ENCODE peak calls at places on chromosomes 5 and 9, in ten cellular contexts. One of them, this sample, is unnamed.

GRCh38 chr9:126677188-126678084 is 63.7 kb downstream of the LMX1B start:
- DNase-seq in COLO829: no peak
- DNase-seq in NCI-H1417: no peak
- DNase-seq in NCI-H1930: no peak
- DNase-seq in ecto neural progenitor cell: no peak
- DNase-seq in Caki2: no peak
- DNase-seq in anterior cingulate cortex: no peak
- DNase-seq in effector memory CD4-positive, alpha-beta T cell: no peak
- DNase-seq in T-helper 17 cell: no peak
- DNase-seq in mammary epithelial cell: no peak
- DNase-seq in this sample: no peak

GRCh38 chr5:142886211-142886610 is 116.0 kb downstream of the ARHGAP26 start:
- DNase-seq in COLO829: no peak
- DNase-seq in NCI-H1417: no peak
- DNase-seq in NCI-H1930: no peak
- DNase-seq in ecto neural progenitor cell: no peak
- DNase-seq in Caki2: no peak
- DNase-seq in anterior cingulate cortex: no peak
- DNase-seq in effector memory CD4-positive, alpha-beta T cell: no peak
- DNase-seq in T-helper 17 cell: no peak
- DNase-seq in mammary epithelial cell: no peak
- DNase-seq in this sample: no peak

GRCh38 chr5:43204958-43205357 is 12.9 kb downstream of the NIM1K start:
- DNase-seq in COLO829: no peak
- DNase-seq in NCI-H1417: no peak
- DNase-seq in NCI-H1930: no peak
- DNase-seq in ecto neural progenitor cell: no peak
- DNase-seq in Caki2: no peak
- DNase-seq in anterior cingulate cortex: no peak
- DNase-seq in effector memory CD4-positive, alpha-beta T cell: no peak
- DNase-seq in T-helper 17 cell: no peak
- DNase-seq in mammary epithelial cell: no peak
- DNase-seq in this sample: no peak

GRCh38 chr5:94830520-94830919 is 212.1 kb downstream of the SLF1 start:
- DNase-seq in COLO829: peak
- DNase-seq in NCI-H1417: no peak
- DNase-seq in NCI-H1930: no peak
- DNase-seq in ecto neural progenitor cell: no peak
- DNase-seq in Caki2: no peak
- DNase-seq in anterior cingulate cortex: no peak
- DNase-seq in effector memory CD4-positive, alpha-beta T cell: no peak
- DNase-seq in T-helper 17 cell: no peak
- DNase-seq in mammary epithelial cell: peak
- DNase-seq in this sample: no peak

GRCh38 chr5:133456933-133457402 is 155.4 kb downstream of the FSTL4 start:
- DNase-seq in COLO829: no peak
- DNase-seq in NCI-H1417: no peak
- DNase-seq in NCI-H1930: no peak
- DNase-seq in ecto neural progenitor cell: no peak
- DNase-seq in Caki2: no peak
- DNase-seq in anterior cingulate cortex: no peak
- DNase-seq in effector memory CD4-positive, alpha-beta T cell: no peak
- DNase-seq in T-helper 17 cell: no peak
- DNase-seq in mammary epithelial cell: peak
- DNase-seq in this sample: no peak

GRCh38 chr5:147539053-147539452 is 29.2 kb upstream of the DPYSL3 start:
- DNase-seq in COLO829: no peak
- DNase-seq in NCI-H1417: no peak
- DNase-seq in NCI-H1930: no peak
- DNase-seq in ecto neural progenitor cell: no peak
- DNase-seq in Caki2: peak
- DNase-seq in anterior cingulate cortex: no peak
- DNase-seq in effector memory CD4-positive, alpha-beta T cell: no peak
- DNase-seq in T-helper 17 cell: no peak
- DNase-seq in mammary epithelial cell: peak
- DNase-seq in this sample: no peak

GRCh38 chr5:55650391-55650790 is 61.7 kb downstream of the SLC38A9 start:
- DNase-seq in COLO829: no peak
- DNase-seq in NCI-H1417: no peak
- DNase-seq in NCI-H1930: no peak
- DNase-seq in ecto neural progenitor cell: no peak
- DNase-seq in Caki2: no peak
- DNase-seq in anterior cingulate cortex: no peak
- DNase-seq in effector memory CD4-positive, alpha-beta T cell: no peak
- DNase-seq in T-helper 17 cell: no peak
- DNase-seq in mammary epithelial cell: peak
- DNase-seq in this sample: no peak

GRCh38 chr9:92424340-92424739 is at the start of gene OMD:
- DNase-seq in COLO829: no peak
- DNase-seq in NCI-H1417: no peak
- DNase-seq in NCI-H1930: no peak
- DNase-seq in ecto neural progenitor cell: no peak
- DNase-seq in Caki2: no peak
- DNase-seq in anterior cingulate cortex: no peak
- DNase-seq in effector memory CD4-positive, alpha-beta T cell: no peak
- DNase-seq in T-helper 17 cell: no peak
- DNase-seq in mammary epithelial cell: no peak
- DNase-seq in this sample: no peak

GRCh38 chr5:147887026-147887627 is 8.6 kb downstream of the SCGB3A2 start:
- DNase-seq in COLO829: peak
- DNase-seq in NCI-H1417: peak
- DNase-seq in NCI-H1930: no peak
- DNase-seq in ecto neural progenitor cell: no peak
- DNase-seq in Caki2: peak
- DNase-seq in anterior cingulate cortex: no peak
- DNase-seq in effector memory CD4-positive, alpha-beta T cell: no peak
- DNase-seq in T-helper 17 cell: no peak
- DNase-seq in mammary epithelial cell: peak
- DNase-seq in this sample: no peak

GRCh38 chr5:160293901-160294561 is 18.3 kb downstream of the CCNJL start:
- DNase-seq in COLO829: no peak
- DNase-seq in NCI-H1417: no peak
- DNase-seq in NCI-H1930: no peak
- DNase-seq in ecto neural progenitor cell: no peak
- DNase-seq in Caki2: no peak
- DNase-seq in anterior cingulate cortex: no peak
- DNase-seq in effector memory CD4-positive, alpha-beta T cell: no peak
- DNase-seq in T-helper 17 cell: no peak
- DNase-seq in mammary epithelial cell: peak
- DNase-seq in this sample: no peak

GRCh38 chr5:132053483-132053882 is 7.0 kb upstream of the IL3 start:
- DNase-seq in COLO829: no peak
- DNase-seq in NCI-H1417: no peak
- DNase-seq in NCI-H1930: no peak
- DNase-seq in ecto neural progenitor cell: peak
- DNase-seq in Caki2: no peak
- DNase-seq in anterior cingulate cortex: no peak
- DNase-seq in effector memory CD4-positive, alpha-beta T cell: no peak
- DNase-seq in T-helper 17 cell: no peak
- DNase-seq in mammary epithelial cell: no peak
- DNase-seq in this sample: no peak

GRCh38 chr5:122062205-122062604 is 15.9 kb downstream of the LOX start:
- DNase-seq in COLO829: no peak
- DNase-seq in NCI-H1417: no peak
- DNase-seq in NCI-H1930: no peak
- DNase-seq in ecto neural progenitor cell: no peak
- DNase-seq in Caki2: no peak
- DNase-seq in anterior cingulate cortex: no peak
- DNase-seq in effector memory CD4-positive, alpha-beta T cell: no peak
- DNase-seq in T-helper 17 cell: no peak
- DNase-seq in mammary epithelial cell: peak
- DNase-seq in this sample: no peak

GRCh38 chr5:177505075-177505474 is 4.6 kb downstream of the DOK3 start:
- DNase-seq in COLO829: no peak
- DNase-seq in NCI-H1417: no peak
- DNase-seq in NCI-H1930: no peak
- DNase-seq in ecto neural progenitor cell: no peak
- DNase-seq in Caki2: no peak
- DNase-seq in anterior cingulate cortex: no peak
- DNase-seq in effector memory CD4-positive, alpha-beta T cell: no peak
- DNase-seq in T-helper 17 cell: no peak
- DNase-seq in mammary epithelial cell: no peak
- DNase-seq in this sample: no peak

GRCh38 chr5:132592521-132592920 is 35.7 kb downstream of the RAD50 start:
- DNase-seq in COLO829: no peak
- DNase-seq in NCI-H1417: no peak
- DNase-seq in NCI-H1930: no peak
- DNase-seq in ecto neural progenitor cell: no peak
- DNase-seq in Caki2: no peak
- DNase-seq in anterior cingulate cortex: no peak
- DNase-seq in effector memory CD4-positive, alpha-beta T cell: no peak
- DNase-seq in T-helper 17 cell: no peak
- DNase-seq in mammary epithelial cell: peak
- DNase-seq in this sample: no peak

GRCh38 chr9:11206925-11207324 is 594.1 kb upstream of the PTPRD start:
- DNase-seq in COLO829: no peak
- DNase-seq in NCI-H1417: no peak
- DNase-seq in NCI-H1930: no peak
- DNase-seq in ecto neural progenitor cell: no peak
- DNase-seq in Caki2: no peak
- DNase-seq in anterior cingulate cortex: no peak
- DNase-seq in effector memory CD4-positive, alpha-beta T cell: no peak
- DNase-seq in T-helper 17 cell: no peak
- DNase-seq in mammary epithelial cell: no peak
- DNase-seq in this sample: no peak

GRCh38 chr5:415928-416635 is 26.9 kb upstream of the EXOC3 start:
- DNase-seq in COLO829: no peak
- DNase-seq in NCI-H1417: no peak
- DNase-seq in NCI-H1930: no peak
- DNase-seq in ecto neural progenitor cell: no peak
- DNase-seq in Caki2: no peak
- DNase-seq in anterior cingulate cortex: no peak
- DNase-seq in effector memory CD4-positive, alpha-beta T cell: no peak
- DNase-seq in T-helper 17 cell: no peak
- DNase-seq in mammary epithelial cell: no peak
- DNase-seq in this sample: peak

GRCh38 chr5:79200573-79201183 is 35.3 kb upstream of the JMY start:
- DNase-seq in COLO829: no peak
- DNase-seq in NCI-H1417: no peak
- DNase-seq in NCI-H1930: no peak
- DNase-seq in ecto neural progenitor cell: no peak
- DNase-seq in Caki2: no peak
- DNase-seq in anterior cingulate cortex: no peak
- DNase-seq in effector memory CD4-positive, alpha-beta T cell: no peak
- DNase-seq in T-helper 17 cell: no peak
- DNase-seq in mammary epithelial cell: no peak
- DNase-seq in this sample: no peak

GRCh38 chr9:11779971-11780370 is 913.2 kb upstream of the TYRP1 start:
- DNase-seq in COLO829: no peak
- DNase-seq in NCI-H1417: no peak
- DNase-seq in NCI-H1930: no peak
- DNase-seq in ecto neural progenitor cell: no peak
- DNase-seq in Caki2: no peak
- DNase-seq in anterior cingulate cortex: no peak
- DNase-seq in effector memory CD4-positive, alpha-beta T cell: no peak
- DNase-seq in T-helper 17 cell: no peak
- DNase-seq in mammary epithelial cell: no peak
- DNase-seq in this sample: no peak